ENCODE peak calls at places on chromosome 14, in six cellular contexts. J is psoas muscle, Q is astrocyte, M is SK-N-SH, U is tibial artery, D is PC-9. P is an unnamed sample. For H3K36me3, the result is how much of the 10 kb centered on the place peaks cover.

GRCh38 chr14:70822706-70823185 is 13.4 kb upstream of the MAP3K9 start:
- DNase-seq in J (no peak), Q (no peak), M (peak), U (no peak), D (peak), P (no peak)

GRCh38 chr14:75989134-75989533 is 3.6 kb downstream of the IFT43 start:
- DNase-seq in J (no peak), Q (peak), M (no peak), U (peak), D (no peak), P (no peak)

GRCh38 chr14:29927596-29928341 is at the start of gene PRKD1:
- DNase-seq in J (peak), Q (peak), M (peak), U (peak), D (peak), P (no peak)

GRCh38 chr14:37779480-37779879 is 184.1 kb downstream of the TTC6 start:
- DNase-seq in J (no peak), Q (no peak), M (no peak), U (no peak), D (no peak), P (no peak)

GRCh38 chr14:82528011-82528410 is 994.4 kb upstream of the SEL1L start:
- DNase-seq in J (no peak), Q (no peak), M (no peak), U (no peak), D (no peak), P (no peak)

GRCh38 chr14:65173973-65174693 is 71.8 kb upstream of the MAX start:
- DNase-seq in J (no peak), Q (no peak), M (no peak), U (no peak), D (no peak), P (no peak)

GRCh38 chr14:103522028-103522581 is 525 bp downstream of the CKB start:
- DNase-seq in J (peak), Q (no peak), M (peak), U (peak), D (no peak), P (no peak)

GRCh38 chr14:50452979-50453705 is 56.5 kb upstream of the CDKL1 start:
- DNase-seq in J (no peak), Q (peak), M (no peak), U (no peak), D (no peak), P (peak)

GRCh38 chr14:75301666-75302325 is 23.2 kb downstream of the FOS start:
- DNase-seq in J (peak), Q (no peak), M (no peak), U (peak), D (no peak), P (no peak)

GRCh38 chr14:58072288-58073071 is 79.5 kb downstream of the ARMH4 start:
- DNase-seq in J (no peak), Q (peak), M (peak), U (peak), D (peak), P (peak)
- H3K4me3 ChIP-seq in J (no peak), Q (no peak), M (peak), U (peak), D (no peak), P (no peak)

DNA sequence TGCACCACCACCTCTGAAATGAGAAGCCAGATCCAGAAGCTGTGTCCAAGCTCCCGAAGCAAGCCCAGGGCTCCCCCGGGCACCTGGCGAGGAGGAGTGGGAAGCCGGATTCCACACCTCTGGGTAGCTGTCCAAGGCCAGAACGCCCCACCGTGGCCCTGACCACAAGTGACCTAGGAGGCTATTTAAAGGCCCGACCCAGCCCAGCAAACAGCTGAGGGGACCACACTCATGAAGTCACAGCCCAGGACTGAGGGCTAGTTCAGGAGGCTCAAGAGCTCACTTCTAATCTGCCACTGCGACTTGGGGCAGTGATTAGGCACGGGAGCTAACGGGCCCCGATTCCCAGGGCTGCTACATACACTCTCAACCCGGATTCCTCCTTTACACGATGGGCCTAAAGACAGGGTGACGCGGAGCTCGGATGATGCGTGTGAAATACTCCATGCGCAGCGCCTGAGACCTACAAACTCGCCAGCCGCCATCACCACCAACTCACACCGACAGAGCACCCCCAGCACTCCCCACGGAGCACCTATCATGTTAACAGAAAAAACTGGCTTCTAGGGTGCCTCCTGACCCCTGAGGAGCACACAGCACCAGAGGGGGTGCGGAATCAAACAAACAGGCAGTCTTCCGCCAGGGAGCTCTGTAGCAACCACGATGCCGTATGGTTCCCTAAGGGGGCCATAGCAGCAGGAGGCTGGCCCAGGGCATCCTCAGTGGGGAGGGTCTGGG is 84.0 kb upstream of the GPR68 start:
- DNase-seq in J (no peak), Q (no peak), M (no peak), U (no peak), D (no peak), P (no peak)
- H3K36me3 ChIP-seq in J (under half), Q (under half), M (under half), U (under half), D (under half), P (under half)

DNA sequence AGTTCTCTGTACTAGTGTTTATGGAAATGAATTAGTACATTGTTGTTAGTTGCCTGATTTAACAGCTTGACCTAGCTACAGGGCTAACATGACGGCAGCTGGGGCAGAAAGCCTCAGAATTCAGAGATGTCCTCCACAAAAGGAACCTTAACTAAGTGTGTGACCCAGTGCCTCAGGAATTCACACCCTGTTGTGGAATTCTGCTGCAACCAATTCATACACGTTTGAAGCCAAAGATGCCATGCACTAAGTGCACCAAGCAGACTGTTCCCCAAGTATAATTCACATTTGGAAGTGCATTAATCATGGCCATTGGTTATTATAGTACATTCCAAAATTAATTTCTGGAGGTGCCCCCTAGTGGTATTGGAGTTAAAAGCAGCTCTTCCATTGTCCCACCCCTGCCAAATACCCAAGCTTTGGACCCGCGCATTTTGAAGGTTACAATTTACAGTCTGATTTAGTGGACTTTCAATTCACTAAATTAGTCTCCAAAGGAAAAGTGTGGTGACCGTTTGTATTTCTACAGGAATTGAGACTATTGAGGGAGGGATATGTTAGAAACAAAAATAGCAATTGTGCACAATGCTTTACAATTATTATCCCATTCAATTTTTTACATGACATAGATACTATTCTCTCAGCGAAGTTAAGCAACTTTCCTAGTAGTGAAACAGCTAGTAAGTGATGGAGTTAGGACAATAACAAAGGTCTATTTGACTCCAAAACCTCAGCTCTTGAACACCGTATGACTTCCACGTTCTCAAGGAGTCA is 85.9 kb downstream of the PAX9 start:
- DNase-seq in J (no peak), Q (no peak), M (peak), U (no peak), D (no peak), P (no peak)
- TF ChIP-seq CTCF in J (no peak), Q (peak), M (peak), U (peak), D (peak), P (peak)

DNA sequence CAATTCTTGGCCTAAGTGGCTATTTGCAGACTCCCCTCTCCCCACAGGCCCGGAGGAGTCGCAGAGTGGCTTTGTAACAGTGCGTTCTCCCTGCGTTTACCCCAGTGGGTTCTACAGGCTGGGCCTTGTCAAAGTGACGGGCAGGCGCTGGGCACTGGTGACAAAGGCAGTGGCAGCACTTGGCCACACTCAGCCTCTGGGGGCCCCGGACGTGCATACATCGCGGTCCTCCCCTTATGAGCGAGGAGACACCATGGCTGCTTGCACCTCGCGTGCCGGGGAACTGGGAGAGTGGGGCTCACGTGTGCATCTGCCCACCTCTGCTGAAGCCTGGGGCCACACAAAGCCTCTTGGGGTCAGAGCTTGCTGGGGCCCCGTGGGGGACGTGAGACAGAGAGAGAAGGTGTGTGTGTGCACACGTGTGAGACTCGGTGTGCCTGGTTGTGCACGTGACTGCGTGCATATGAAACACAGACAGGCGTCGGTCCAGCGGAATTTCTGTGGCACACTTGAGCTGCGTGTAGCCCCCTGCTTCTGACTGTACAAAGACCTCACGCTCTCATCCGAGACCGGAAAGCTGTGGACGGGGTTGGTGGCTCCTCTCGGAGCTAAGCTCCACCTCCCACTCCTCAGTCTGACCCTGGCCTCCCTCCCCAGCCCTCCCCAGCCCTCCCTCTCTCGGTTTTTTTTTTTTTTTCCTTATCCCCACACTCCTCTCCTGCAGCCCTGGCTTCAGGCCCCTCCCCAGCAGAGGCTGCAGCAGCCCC is 8.5 kb upstream of the C14orf180 start:
- DNase-seq in J (no peak), Q (no peak), M (no peak), U (no peak), D (no peak), P (no peak)
- H3K4me3 ChIP-seq in J (no peak), Q (no peak), M (no peak), U (no peak), D (no peak), P (no peak)

DNA sequence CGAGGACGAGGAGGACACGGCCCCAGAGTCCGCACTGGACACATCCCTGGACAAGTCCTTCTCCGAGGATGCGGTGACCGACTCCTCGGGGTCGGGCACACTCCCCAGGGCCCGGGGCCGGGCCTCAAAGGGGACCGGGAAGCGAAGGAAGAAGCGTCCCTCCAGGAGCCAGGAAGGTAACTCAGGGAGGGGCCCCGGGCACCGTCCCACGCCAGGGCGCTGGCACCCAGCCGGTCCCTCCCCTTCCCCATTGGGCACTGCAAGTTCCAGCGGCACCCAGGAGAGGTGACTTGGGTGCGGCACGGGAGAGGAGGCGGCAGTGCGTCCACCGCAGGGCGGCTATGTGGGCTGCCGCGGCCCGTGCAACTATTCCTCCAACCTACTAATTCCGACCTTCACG is 9.3 kb upstream of the ADSS1 start:
- DNase-seq in J (no peak), Q (no peak), M (no peak), U (no peak), D (no peak), P (no peak)
- H3K36me3 ChIP-seq in J (half or more), Q (under half), M (half or more), U (half or more), D (under half), P (under half)

DNA sequence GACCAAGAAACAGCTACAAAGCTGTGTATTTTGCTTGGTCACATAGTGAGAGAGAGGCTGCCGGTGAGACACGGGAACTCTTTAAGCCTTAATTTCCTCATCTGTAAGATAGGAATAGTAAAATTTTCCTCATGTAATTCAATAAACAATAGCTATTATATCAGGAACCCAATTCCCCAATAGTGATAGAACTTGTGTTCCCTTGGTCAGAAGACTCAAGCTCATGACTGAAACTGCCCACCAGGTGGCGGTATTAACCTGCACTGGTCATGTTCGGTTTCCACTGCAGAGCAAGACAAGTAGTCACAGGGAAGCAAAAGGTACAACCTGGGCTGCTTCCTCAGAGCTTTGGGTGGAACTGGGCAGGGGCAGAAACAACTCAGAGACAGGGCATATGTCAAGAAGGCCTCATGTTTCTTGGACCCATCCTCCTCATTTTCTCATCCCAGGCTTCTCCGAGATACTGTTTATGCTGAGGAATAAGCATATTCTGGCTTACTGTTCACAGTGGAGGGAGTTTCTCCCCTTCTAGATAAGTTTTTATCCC is 4.2 kb upstream of the AJUBA start:
- DNase-seq in J (peak), Q (peak), M (peak), U (peak), D (peak), P (no peak)
- TF ChIP-seq CTCF in J (peak), Q (peak), M (peak), U (peak), D (peak), P (peak)

GRCh38 chr14:77141592-77142288 is at the start of gene ZDHHC22:
- DNase-seq in J (no peak), Q (no peak), M (peak), U (no peak), D (no peak), P (no peak)

GRCh38 chr14:77140937-77141591 is 527 bp downstream of the ZDHHC22 start:
- DNase-seq in J (no peak), Q (peak), M (peak), U (no peak), D (peak), P (no peak)

GRCh38 chr14:77139540-77140342 is 1.9 kb downstream of the ZDHHC22 start:
- DNase-seq in J (peak), Q (no peak), M (peak), U (peak), D (peak), P (no peak)

GRCh38 chr14:77140343-77140936 is 1.2 kb downstream of the ZDHHC22 start:
- DNase-seq in J (no peak), Q (no peak), M (no peak), U (no peak), D (no peak), P (no peak)

GRCh38 chr14:77139022-77139421 is 2.6 kb downstream of the ZDHHC22 start:
- DNase-seq in J (no peak), Q (no peak), M (no peak), U (peak), D (no peak), P (no peak)
- H3K4me3 ChIP-seq in J (no peak), Q (no peak), M (no peak), U (no peak), D (no peak), P (no peak)

P was measured in kidney epithelial cell.